ENCODE peak calls at places on chromosomes 3 and 15, in five cellular contexts. J, F, M, G and K are unnamed samples.

GRCh38 chr3:117035785-117036184 is 326.2 kb downstream of the TUSC7 start:
- DNase-seq in J (no peak), F (peak), M (no peak), G (no peak), K (no peak)

GRCh38 chr15:35519536-35520149 is 26.3 kb downstream of the DPH6 start:
- DNase-seq in J (peak), F (peak), M (no peak), G (no peak), K (peak)

GRCh38 chr3:17059966-17060560 is 175.3 kb downstream of the PLCL2 start:
- DNase-seq in J (no peak), F (no peak), M (no peak), G (no peak), K (no peak)

GRCh38 chr3:59212128-59212764 is 162.4 kb upstream of the CFAP20DC start:
- DNase-seq in J (peak), F (peak), M (no peak), G (no peak), K (peak)

GRCh38 chr15:25055356-25056068 is 100.7 kb downstream of the SNRPN start:
- DNase-seq in J (no peak), F (no peak), M (no peak), G (no peak), K (no peak)

GRCh38 chr3:139320551-139321309 is 23.1 kb upstream of the MRPS22 start:
- DNase-seq in J (no peak), F (no peak), M (no peak), G (no peak), K (no peak)

GRCh38 chr3:41688595-41689380 is 273.1 kb downstream of the ULK4 start:
- DNase-seq in J (peak), F (peak), M (no peak), G (no peak), K (no peak)

GRCh38 chr15:99955532-99955931 is 222.3 kb upstream of the LYSMD4 start:
- DNase-seq in J (no peak), F (no peak), M (no peak), G (no peak), K (no peak)

GRCh38 chr3:38036286-38036685 is 2.7 kb upstream of the DLEC1 start:
- DNase-seq in J (no peak), F (no peak), M (no peak), G (no peak), K (no peak)

GRCh38 chr3:129126726-129127280 is 5.2 kb upstream of the RAB43 start:
- DNase-seq in J (no peak), F (no peak), M (no peak), G (no peak), K (no peak)